ENCODE peak calls at places on chromosomes 16 and 17, in five cellular contexts. W is stromal cell of bone marrow; R is stimulated activated CD4-positive, alpha-beta T cell treated with anti-CD3 and anti-CD28 coated beads, Interleukin-4, amount 100 ng/mL, for 1 hour; Y is central memory CD8-positive, alpha-beta T cell; L is NCI-H1105 treated with DMSO at 0.1 percent for 48 hours. B is an unnamed sample.

GRCh38 chr17:10295728-10296343 is 77.0 kb downstream of the MYH13 start:
- DNase-seq in W (peak), R (no peak), Y (no peak), L (peak), B (peak)

GRCh38 chr17:27038676-27039075 is 255.2 kb upstream of the WSB1 start:
- DNase-seq in W (no peak), R (no peak), Y (no peak), L (peak), B (no peak)

GRCh38 chr17:27559506-27559931 is 71.5 kb upstream of the LGALS9 start:
- DNase-seq in W (peak), R (no peak), Y (no peak), L (no peak), B (peak)

GRCh38 chr16:835373-835772 is 34.8 kb upstream of the GNG13 start:
- DNase-seq in W (no peak), R (no peak), Y (no peak), L (no peak), B (no peak)

GRCh38 chr17:78249836-78250806 is 18.7 kb downstream of the TMEM235 start:
- DNase-seq in W (no peak), R (no peak), Y (no peak), L (no peak), B (no peak)

GRCh38 chr16:78375055-78375679 is 275.7 kb downstream of the WWOX start:
- DNase-seq in W (no peak), R (no peak), Y (no peak), L (no peak), B (no peak)

GRCh38 chr17:19016297-19016696 is 11.7 kb upstream of the FAM83G start:
- DNase-seq in W (no peak), R (no peak), Y (no peak), L (no peak), B (no peak)

GRCh38 chr16:3780570-3780969 is 63.2 kb upstream of the TRAP1 start:
- DNase-seq in W (no peak), R (no peak), Y (no peak), L (no peak), B (peak)

GRCh38 chr17:39194985-39195524 is 2.4 kb downstream of the CACNB1 start:
- DNase-seq in W (no peak), R (no peak), Y (no peak), L (no peak), B (no peak)

GRCh38 chr17:39462644-39463375 is 1.5 kb downstream of the CDK12 start:
- DNase-seq in W (no peak), R (no peak), Y (no peak), L (no peak), B (no peak)

GRCh38 chr16:87417511-87417910 is 25.4 kb downstream of the MAP1LC3B start:
- DNase-seq in W (no peak), R (no peak), Y (no peak), L (no peak), B (no peak)

GRCh38 chr17:31580331-31581021 is 189.0 kb downstream of the RAB11FIP4 start:
- DNase-seq in W (peak), R (no peak), Y (no peak), L (no peak), B (no peak)

GRCh38 chr16:3643095-3643730 is 11.3 kb upstream of the DNASE1 start:
- DNase-seq in W (no peak), R (no peak), Y (no peak), L (no peak), B (no peak)

GRCh38 chr16:3187798-3188674 is at the start of gene OR1F1:
- DNase-seq in W (no peak), R (peak), Y (peak), L (peak), B (peak)

GRCh38 chr17:64531955-64532371 is 25.2 kb downstream of the CEP95 start:
- DNase-seq in W (peak), R (no peak), Y (no peak), L (no peak), B (no peak)

GRCh38 chr17:73278465-73279453 is 17.1 kb upstream of the CPSF4L start:
- DNase-seq in W (no peak), R (no peak), Y (no peak), L (peak), B (no peak)

GRCh38 chr16:71383054-71383773 is 24.7 kb downstream of the CALB2 start:
- DNase-seq in W (no peak), R (no peak), Y (no peak), L (no peak), B (no peak)

GRCh38 chr17:27545562-27546229 is 85.3 kb upstream of the LGALS9 start:
- DNase-seq in W (no peak), R (no peak), Y (no peak), L (no peak), B (no peak)

GRCh38 chr17:57442914-57443571 is 186.7 kb downstream of the MSI2 start:
- DNase-seq in W (no peak), R (peak), Y (no peak), L (no peak), B (no peak)

GRCh38 chr16:55389426-55390073 is 65.5 kb downstream of the IRX6 start:
- DNase-seq in W (no peak), R (no peak), Y (no peak), L (no peak), B (no peak)

GRCh38 chr17:2954898-2955445 is 108.4 kb downstream of the OR1D5 start:
- DNase-seq in W (peak), R (no peak), Y (no peak), L (no peak), B (peak)

GRCh38 chr17:61200349-61200735 is 199.3 kb upstream of the TBX2 start:
- DNase-seq in W (no peak), R (no peak), Y (no peak), L (no peak), B (no peak)

B was measured in fibroblast of the conjunctiva.